ENCODE peak calls at places on chromosome 12, in six cellular contexts. Z, I, Q, S, T and A are unnamed samples.

GRCh38 chr12:23359975-23360638 is 589.4 kb downstream of the SOX5 start:
- DNase-seq in I (no peak), T (no peak), S (no peak), Q (no peak), Z (no peak), A (no peak)

GRCh38 chr12:92973614-92974013 is 44.5 kb upstream of the EEA1 start:
- DNase-seq in I (no peak), T (peak), Z (no peak), S (peak), Q (no peak), A (peak)

GRCh38 chr12:913919-914718 is 35.4 kb downstream of the RAD52 start:
- DNase-seq in S (peak), T (peak), Q (no peak), Z (no peak), I (peak), A (no peak)

GRCh38 chr12:133129368-133130037 is 571 bp downstream of the ZNF891 start:
- DNase-seq in Q (no peak), I (no peak), Z (no peak), S (peak), T (peak), A (no peak)

GRCh38 chr12:2168808-2169207 is 116.0 kb downstream of the CACNA1C start:
- DNase-seq in Z (no peak), I (no peak), Q (no peak), S (peak), T (peak), A (peak)

GRCh38 chr12:95351745-95352144 is 122.2 kb upstream of the METAP2 start:
- DNase-seq in I (no peak), S (no peak), T (no peak), Z (no peak), Q (peak), A (no peak)

GRCh38 chr12:89733579-89734201 is 25.1 kb upstream of the ATP2B1 start:
- DNase-seq in Z (no peak), S (peak), T (peak), I (peak), Q (peak), A (no peak)

GRCh38 chr12:53563452-53563851 is 56.2 kb upstream of the NPFF start:
- DNase-seq in Q (no peak), I (no peak), S (no peak), T (no peak), Z (no peak), A (no peak)

GRCh38 chr12:2336409-2336829 is 283.6 kb downstream of the CACNA1C start:
- DNase-seq in T (peak), Z (no peak), Q (peak), I (peak), S (peak), A (no peak)

GRCh38 chr12:10968765-10969456 is 17.8 kb downstream of the TAS2R50 start:
- DNase-seq in Z (no peak), T (peak), S (no peak), I (no peak), Q (no peak), A (no peak)

GRCh38 chr12:46300906-46301305 is 32.1 kb upstream of the SLC38A1 start:
- DNase-seq in T (peak), I (no peak), S (no peak), Z (no peak), Q (no peak), A (no peak)

GRCh38 chr12:3016191-3016590 is 57.0 kb downstream of the TEAD4 start:
- DNase-seq in T (no peak), S (no peak), I (no peak), Z (no peak), Q (no peak), A (no peak)

GRCh38 chr12:75579552-75579951 is 68.1 kb upstream of the KRR1 start:
- DNase-seq in S (no peak), I (no peak), Z (no peak), Q (no peak), T (no peak), A (no peak)

GRCh38 chr12:122951406-122951805 is 14.9 kb downstream of the ABCB9 start:
- DNase-seq in T (peak), S (peak), I (no peak), Z (no peak), Q (peak), A (no peak)

GRCh38 chr12:8038659-8039114 is 6.2 kb downstream of the FOXJ2 start:
- DNase-seq in T (peak), I (no peak), Z (no peak), Q (peak), S (peak), A (peak)

GRCh38 chr12:10098762-10099161 is at the start of gene CLEC1A:
- DNase-seq in Q (no peak), Z (no peak), I (peak), T (no peak), S (no peak), A (no peak)

GRCh38 chr12:6620137-6620884 is 13.1 kb upstream of the CHD4 start:
- DNase-seq in Q (no peak), S (no peak), I (no peak), T (peak), Z (no peak), A (no peak)

GRCh38 chr12:3574986-3575385 is 84.0 kb downstream of the PRMT8 start:
- DNase-seq in Q (no peak), I (no peak), S (no peak), Z (no peak), T (no peak), A (no peak)

GRCh38 chr12:56851462-56851861 is 82.7 kb downstream of the SDR9C7 start:
- DNase-seq in S (no peak), Z (no peak), Q (no peak), T (no peak), I (no peak), A (no peak)

GRCh38 chr12:44503329-44503728 is 372.8 kb downstream of the NELL2 start:
- DNase-seq in T (no peak), S (no peak), Q (no peak), Z (no peak), I (no peak), A (no peak)

GRCh38 chr12:12736759-12737676 is 19.9 kb downstream of the CDKN1B start:
- DNase-seq in Q (no peak), Z (peak), T (peak), I (peak), S (no peak), A (peak)

GRCh38 chr12:124605869-124606774 is 38.7 kb upstream of the NCOR2 start:
- DNase-seq in Q (peak), Z (no peak), T (no peak), S (no peak), I (no peak), A (no peak)

GRCh38 chr12:46803517-46803916 is 22.3 kb downstream of the SLC38A4 start:
- DNase-seq in T (no peak), S (no peak), Q (no peak), Z (no peak), I (no peak), A (no peak)

GRCh38 chr12:2894961-2895360 is 4.3 kb downstream of the TULP3 start:
- DNase-seq in I (peak), S (no peak), Q (no peak), T (no peak), Z (peak), A (no peak)

GRCh38 chr12:52148541-52149181 is 43.2 kb downstream of the KRT80 start:
- DNase-seq in Z (no peak), I (no peak), S (peak), T (no peak), Q (no peak), A (no peak)

GRCh38 chr12:77166711-77167110 is 101.3 kb upstream of the E2F7 start:
- DNase-seq in S (no peak), Z (no peak), T (no peak), I (no peak), Q (no peak), A (no peak)

GRCh38 chr12:21323736-21324135 is 11.0 kb downstream of the SLCO1A2 start:
- DNase-seq in T (no peak), S (no peak), I (no peak), Q (no peak), Z (peak), A (no peak)

GRCh38 chr12:108635201-108635996 is 1.7 kb upstream of the SELPLG start:
- DNase-seq in S (no peak), Z (no peak), Q (peak), I (no peak), T (no peak), A (no peak)

GRCh38 chr12:82972624-82973023 is 285.9 kb downstream of the TMTC2 start:
- DNase-seq in I (no peak), Q (no peak), Z (no peak), T (no peak), S (no peak), A (no peak)

GRCh38 chr12:94384030-94384429 is 75.6 kb downstream of the CEP83 start:
- DNase-seq in S (no peak), T (no peak), Z (no peak), Q (no peak), I (no peak), A (no peak)